ENCODE peak calls at places on chromosome 11, in eight cellular contexts. J is prostate gland, N is mesothelial cell of epicardium, X is RWPE1, I is heart left ventricle, F is heart right ventricle, G is epithelial cell of esophagus, K is brain microvascular endothelial cell. O is an unnamed sample.
A peak's percentile ranks its signal among the peaks of the same experiment; 100 is the strongest.

GRCh38 chr11:115676206-115676605 is 172.0 kb upstream of the CADM1 start:
- DNase-seq in F (no peak), N (no peak), K (no peak), J (no peak), X (no peak), I (no peak), G (no peak), O (no peak)

GRCh38 chr11:1500466-1501420 is 14.2 kb upstream of the MOB2 start:
- DNase-seq in I (no peak), K (no peak), F (no peak), X (no peak), J (no peak), N (no peak), G (no peak), O (no peak)

GRCh38 chr11:45725121-45725520 is 59.7 kb upstream of the CHST1 start:
- DNase-seq in G (no peak), K (no peak), I (no peak), X (no peak), N (no peak), J (no peak), F (no peak), O (no peak)

GRCh38 chr11:75174781-75175370 is 24.0 kb downstream of the SLCO2B1 start:
- DNase-seq in K (peak; percentile 21), X (no peak), G (no peak), N (no peak), J (no peak), I (peak; percentile 67), F (peak; percentile 46), O (peak; percentile 19)

GRCh38 chr11:66080055-66080817 is 10.2 kb downstream of the PACS1 start:
- DNase-seq in N (no peak), K (peak; percentile 78), J (peak; percentile 67), X (peak; percentile 69), F (no peak), I (peak; percentile 43), G (peak; percentile 85), O (no peak)

GRCh38 chr11:26930518-26931247 is 63.2 kb upstream of the FIBIN start:
- DNase-seq in I (no peak), K (peak; percentile 36), G (no peak), X (no peak), J (no peak), N (no peak), F (no peak), O (no peak)

GRCh38 chr11:5258543-5259262 is 4.1 kb upstream of the HBG2 start:
- DNase-seq in J (no peak), K (no peak), G (peak; percentile 33), N (no peak), X (no peak), I (no peak), F (no peak), O (peak; percentile 21)

GRCh38 chr11:125057370-125058060 is 5.6 kb upstream of the SLC37A2 start:
- DNase-seq in F (no peak), J (no peak), I (no peak), N (no peak), G (no peak), K (no peak), X (no peak), O (no peak)

GRCh38 chr11:120682026-120682649 is 170.6 kb downstream of the GRIK4 start:
- DNase-seq in I (no peak), J (no peak), X (no peak), N (no peak), G (no peak), F (no peak), K (no peak), O (no peak)

GRCh38 chr11:12109591-12110196 is 696 bp upstream of the MICAL2 start:
- DNase-seq in K (no peak), I (no peak), J (no peak), F (no peak), N (no peak), X (no peak), G (peak; percentile 65), O (no peak)

GRCh38 chr11:64007160-64007628 is 21.0 kb downstream of the OTUB1 start:
- DNase-seq in X (no peak), J (no peak), F (no peak), N (no peak), I (peak; percentile 52), G (no peak), K (no peak), O (peak; percentile 54)

GRCh38 chr11:7422544-7423331 is 62.6 kb upstream of the OLFML1 start:
- DNase-seq in K (no peak), J (no peak), I (no peak), N (no peak), G (no peak), X (no peak), F (no peak), O (no peak)

GRCh38 chr11:63015521-63016215 is at the start of gene SLC22A8:
- DNase-seq in I (no peak), X (no peak), K (no peak), J (no peak), G (no peak), N (peak; percentile 26), F (no peak), O (no peak)

GRCh38 chr11:12719221-12719620 is 45.0 kb downstream of the TEAD1 start:
- DNase-seq in K (no peak), G (no peak), J (no peak), X (no peak), I (no peak), N (peak; percentile 35), F (no peak), O (no peak)

GRCh38 chr11:129368889-129369672 is 6.6 kb upstream of the BARX2 start:
- DNase-seq in K (no peak), F (no peak), I (no peak), N (no peak), J (no peak), G (peak; percentile 50), X (no peak), O (no peak)

GRCh38 chr11:36341915-36342314 is 45.8 kb downstream of the PRR5L start:
- DNase-seq in X (no peak), J (no peak), G (no peak), K (no peak), I (no peak), F (no peak), N (no peak), O (no peak)

GRCh38 chr11:99822846-99823565 is 802.3 kb downstream of the CNTN5 start:
- DNase-seq in F (no peak), J (no peak), I (no peak), K (peak; percentile 8), X (no peak), N (no peak), G (peak; percentile 36), O (no peak)

GRCh38 chr11:61777234-61778090 is 14.9 kb downstream of the TMEM258 start:
- DNase-seq in G (no peak), K (no peak), I (peak; percentile 70), J (no peak), F (peak; percentile 66), N (no peak), X (peak; percentile 63), O (peak; percentile 52)

GRCh38 chr11:39990413-39990812 is 1469.0 kb downstream of the LRRC4C start:
- DNase-seq in I (no peak), X (no peak), G (no peak), J (no peak), F (no peak), N (no peak), K (no peak), O (no peak)

GRCh38 chr11:19241260-19242183 is 777 bp upstream of the E2F8 start:
- DNase-seq in F (peak; percentile 30), J (no peak), N (peak; percentile 47), K (no peak), G (peak; percentile 7), I (peak; percentile 41), X (peak; percentile 58), O (peak; percentile 72)

GRCh38 chr11:86800076-86800955 is at the start of gene PRSS23:
- DNase-seq in F (peak; percentile 69), J (peak; percentile 68), N (peak; percentile 75), X (peak; percentile 65), G (peak; percentile 71), K (no peak), I (peak; percentile 70), O (peak; percentile 87)

DNA sequence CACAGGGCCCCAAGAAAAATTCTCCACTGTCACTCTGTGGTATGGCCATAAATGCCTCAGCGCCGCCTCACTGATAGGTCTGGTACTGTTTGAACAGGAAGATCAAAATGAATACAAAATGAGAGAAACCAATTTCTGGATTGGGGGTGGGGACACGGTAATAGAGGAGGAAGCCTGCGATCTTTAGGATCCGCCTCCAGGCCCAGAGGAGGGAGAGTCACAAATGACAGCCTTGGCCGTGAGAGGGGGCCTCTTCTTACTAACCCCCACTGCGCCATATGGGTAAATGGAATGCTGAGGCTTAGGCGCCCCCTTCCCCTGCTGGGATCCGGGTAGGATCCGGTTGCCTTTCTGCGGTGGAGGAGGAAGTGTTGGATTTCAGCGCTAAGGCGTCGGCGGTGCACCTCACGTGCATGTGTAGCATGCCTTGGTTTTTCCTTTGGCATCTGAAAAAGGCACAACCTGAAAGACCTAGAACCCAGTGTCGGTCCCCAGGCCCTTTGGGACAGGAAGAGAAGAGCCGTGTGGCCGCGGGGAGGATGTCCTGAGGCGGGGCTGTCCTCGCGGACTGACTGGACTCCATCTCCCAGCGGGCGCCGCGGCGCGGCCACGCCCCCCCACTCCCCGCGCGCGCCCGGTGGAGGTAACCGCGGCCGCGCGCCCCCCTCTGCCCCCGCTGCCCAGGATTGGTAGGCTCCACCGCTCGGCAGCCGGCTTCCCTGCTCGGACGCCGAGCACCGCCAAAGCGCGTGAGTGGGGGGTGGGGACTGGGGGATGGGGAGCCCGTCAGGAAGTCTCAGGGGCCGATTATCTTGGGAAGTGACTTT is 718 bp upstream of the MADD start:
- DNase-seq in I (peak; percentile 94), G (peak; percentile 87), J (peak; percentile 90), X (peak; percentile 90), F (peak; percentile 91), K (peak; percentile 86), N (peak; percentile 87), O (peak; percentile 88)
- TF ChIP-seq CTCF in I (no peak), G (peak; percentile 25), J (no peak), X (peak; percentile 11), F (no peak), K (peak; percentile 40), N (no peak), O (no peak)

DNA sequence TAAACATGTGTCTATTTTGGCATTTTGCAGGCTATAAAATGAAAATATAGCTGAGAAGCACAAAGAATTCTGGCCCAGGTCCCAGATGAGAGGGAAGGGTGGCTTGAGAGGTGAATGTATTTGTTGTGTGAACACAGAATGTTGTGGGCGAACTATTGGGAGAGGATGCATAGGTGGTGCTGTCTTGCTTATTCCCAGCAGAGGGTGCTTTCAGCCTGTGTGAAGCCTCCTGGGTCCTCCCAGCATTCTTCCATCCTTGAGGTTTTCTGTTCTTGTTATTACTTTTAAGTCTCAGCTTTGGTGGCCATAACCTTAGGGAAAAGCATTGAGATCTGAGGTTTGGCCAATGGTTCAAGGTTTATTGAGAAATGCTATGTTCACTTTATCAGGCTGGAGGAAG is 108.7 kb upstream of the SNX19 start:
- DNase-seq in K (peak; percentile 47), G (peak; percentile 70), X (peak; percentile 32), J (no peak), I (no peak), N (no peak), F (no peak), O (peak; percentile 15)
- TF ChIP-seq CTCF in K (peak; percentile 87), G (peak; percentile 83), X (no peak), J (no peak), I (no peak), N (no peak), F (peak; percentile 12), O (peak; percentile 51)

GRCh38 chr11:122267602-122268001 is 151.6 kb upstream of the BLID start:
- DNase-seq in I (no peak), F (no peak), G (peak; percentile 4), J (no peak), N (no peak), K (peak; percentile 64), X (no peak), O (no peak)
- TF ChIP-seq CTCF in I (no peak), F (no peak), G (no peak), J (no peak), N (no peak), K (peak; percentile 8), X (no peak), O (no peak)

GRCh38 chr11:122814401-122814800 is 23.9 kb upstream of the CRTAM start:
- DNase-seq in K (no peak), X (no peak), I (no peak), N (no peak), G (peak; percentile 11), F (no peak), J (no peak), O (no peak)
- TF ChIP-seq CTCF in K (peak; percentile 55), X (no peak), I (no peak), N (no peak), G (peak; percentile 33), F (no peak), J (no peak), O (no peak)